ENCODE peak calls at places on chromosomes 6 and 20, in nine cellular contexts. L, H, U, Q, X, Z, N, V and M are unnamed samples. For H3K4me1, the result is how much of the 10 kb centered on the place peaks cover.

GRCh38 chr6:6315660-6316059 is 4.8 kb downstream of the F13A1 start:
- DNase-seq in L (no peak), H (peak), U (no peak), Q (peak), X (no peak), Z (peak), N (peak), V (no peak), M (no peak)

GRCh38 chr6:34664270-34664971 is 32.1 kb downstream of the ILRUN start:
- DNase-seq in L (no peak), H (no peak), U (no peak), Q (no peak), X (no peak), Z (no peak), N (peak), V (no peak), M (no peak)

GRCh38 chr6:13573669-13574110 is 711 bp upstream of the SIRT5 start:
- DNase-seq in L (no peak), H (no peak), U (peak), Q (no peak), X (no peak), Z (peak), N (peak), V (peak), M (no peak)

GRCh38 chr6:3323148-3323547 is 64.4 kb downstream of the PSMG4 start:
- DNase-seq in L (no peak), H (no peak), U (no peak), Q (no peak), X (no peak), Z (no peak), N (no peak), V (no peak), M (no peak)

GRCh38 chr20:36861625-36861874 is 14.4 kb upstream of the TLDC2 start:
- DNase-seq in L (no peak), H (no peak), U (no peak), Q (no peak), X (peak), Z (no peak), N (peak), V (peak), M (no peak)

GRCh38 chr6:78771619-78772018 is 95.7 kb upstream of the IRAK1BP1 start:
- DNase-seq in L (no peak), H (no peak), U (no peak), Q (no peak), X (no peak), Z (no peak), N (no peak), V (no peak), M (no peak)

GRCh38 chr20:63309261-63310071 is 16.5 kb downstream of the COL20A1 start:
- DNase-seq in L (no peak), H (no peak), U (no peak), Q (peak), X (peak), Z (peak), N (peak), V (peak), M (peak)

GRCh38 chr6:119201486-119201885 is 123.0 kb upstream of the FAM184A start:
- DNase-seq in L (no peak), H (no peak), U (no peak), Q (no peak), X (no peak), Z (no peak), N (no peak), V (no peak), M (no peak)

GRCh38 chr20:61162506-61162905 is 89.6 kb upstream of the CDH4 start:
- DNase-seq in L (no peak), H (no peak), U (no peak), Q (no peak), X (no peak), Z (no peak), N (no peak), V (no peak), M (no peak)

GRCh38 chr20:10469599-10469998 is 34.5 kb downstream of the SLX4IP start:
- DNase-seq in L (no peak), H (peak), U (no peak), Q (no peak), X (no peak), Z (no peak), N (peak), V (no peak), M (no peak)

GRCh38 chr6:53398541-53399344 is 50.0 kb upstream of the ELOVL5 start:
- DNase-seq in L (no peak), H (no peak), U (no peak), Q (no peak), X (no peak), Z (no peak), N (peak), V (no peak), M (no peak)

GRCh38 chr20:5789827-5790226 is 39.6 kb downstream of the SHLD1 start:
- DNase-seq in L (no peak), H (no peak), U (no peak), Q (no peak), X (no peak), Z (no peak), N (no peak), V (no peak), M (no peak)

GRCh38 chr6:36886948-36887347 is 1.2 kb downstream of the C6orf89 start:
- DNase-seq in L (no peak), H (no peak), U (no peak), Q (no peak), X (no peak), Z (no peak), N (no peak), V (no peak), M (no peak)

GRCh38 chr20:11311659-11312058 is 606.0 kb upstream of the BTBD3 start:
- DNase-seq in L (no peak), H (no peak), U (no peak), Q (no peak), X (no peak), Z (no peak), N (no peak), V (no peak), M (no peak)

GRCh38 chr6:109034439-109035041 is 60.1 kb downstream of the SESN1 start:
- DNase-seq in L (no peak), H (no peak), U (no peak), Q (no peak), X (no peak), Z (no peak), N (no peak), V (no peak), M (no peak)

GRCh38 chr6:17725083-17725482 is 18.4 kb upstream of the NUP153 start:
- DNase-seq in L (no peak), H (no peak), U (no peak), Q (no peak), X (peak), Z (no peak), N (no peak), V (peak), M (no peak)

GRCh38 chr20:46406200-46406985 is at the start of gene ELMO2:
- DNase-seq in L (peak), H (peak), U (peak), Q (peak), X (peak), Z (peak), N (peak), V (peak), M (peak)
- H3K4me1 ChIP-seq in L (under half), H (under half), U (under half), Q (half or more), X (under half), Z (under half), N (under half), V (under half), M (under half)

GRCh38 chr20:44615876-44616603 is 33.7 kb downstream of the PKIG start:
- DNase-seq in L (no peak), H (no peak), U (peak), Q (no peak), X (no peak), Z (no peak), N (no peak), V (no peak), M (no peak)
- H3K27ac ChIP-seq in L (peak), H (peak), U (peak), Q (peak), X (peak), Z (peak), N (no peak), V (peak), M (no peak)

DNA sequence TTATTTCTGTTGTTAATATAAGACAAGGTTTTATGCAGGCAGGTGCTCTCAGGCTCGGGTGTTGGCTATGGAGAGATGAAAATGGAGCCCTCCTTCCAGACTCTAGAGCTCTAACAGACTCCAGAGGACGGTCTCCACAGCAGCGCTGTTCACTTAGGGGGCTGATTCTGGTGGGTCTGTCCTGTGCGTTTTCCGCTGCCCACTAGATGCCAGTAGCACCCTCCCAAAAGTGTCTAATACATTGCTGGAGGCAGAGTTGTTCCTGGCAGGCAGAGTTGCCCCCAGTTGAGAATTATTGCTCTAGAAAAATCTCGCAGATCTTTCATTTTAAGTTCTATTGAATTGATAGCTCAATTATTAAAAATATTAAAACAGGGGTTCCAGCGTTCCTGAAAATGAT is 109.9 kb downstream of the MAP3K4 start:
- DNase-seq in L (no peak), H (no peak), U (no peak), Q (no peak), X (no peak), Z (no peak), N (no peak), V (no peak), M (no peak)
- TF ChIP-seq CTCF in L (no peak), H (no peak), U (peak), Q (no peak), X (peak), Z (no peak), N (no peak), V (no peak), M (no peak)

GRCh38 chr6:127859956-127860355 is 40.9 kb downstream of the THEMIS start:
- DNase-seq in L (no peak), H (no peak), U (no peak), Q (no peak), X (no peak), Z (no peak), N (no peak), V (no peak), M (no peak)
- H3K4me1 ChIP-seq in L (under half), H (under half), U (under half), Q (half or more), X (under half), Z (under half), N (under half), V (under half), M (under half)

GRCh38 chr6:143395699-143396098 is 54.8 kb downstream of the ADAT2 start:
- DNase-seq in L (no peak), H (no peak), U (no peak), Q (no peak), X (no peak), Z (no peak), N (no peak), V (no peak), M (no peak)
- H3K27ac ChIP-seq in L (no peak), H (no peak), U (no peak), Q (no peak), X (no peak), Z (no peak), N (no peak), V (no peak), M (no peak)

GRCh38 chr6:105321207-105321606 is 81.7 kb downstream of the PREP start:
- DNase-seq in L (no peak), H (no peak), U (no peak), Q (no peak), X (no peak), Z (peak), N (no peak), V (no peak), M (no peak)

GRCh38 chr6:105319331-105319730 is 83.6 kb downstream of the PREP start:
- DNase-seq in L (no peak), H (no peak), U (no peak), Q (no peak), X (no peak), Z (no peak), N (no peak), V (no peak), M (no peak)

GRCh38 chr6:105318660-105319059 is 84.2 kb downstream of the PREP start:
- DNase-seq in L (no peak), H (no peak), U (no peak), Q (no peak), X (no peak), Z (no peak), N (no peak), V (no peak), M (no peak)

GRCh38 chr6:105320766-105321165 is 82.1 kb downstream of the PREP start:
- DNase-seq in L (no peak), H (no peak), U (no peak), Q (no peak), X (no peak), Z (no peak), N (no peak), V (no peak), M (no peak)

DNA sequence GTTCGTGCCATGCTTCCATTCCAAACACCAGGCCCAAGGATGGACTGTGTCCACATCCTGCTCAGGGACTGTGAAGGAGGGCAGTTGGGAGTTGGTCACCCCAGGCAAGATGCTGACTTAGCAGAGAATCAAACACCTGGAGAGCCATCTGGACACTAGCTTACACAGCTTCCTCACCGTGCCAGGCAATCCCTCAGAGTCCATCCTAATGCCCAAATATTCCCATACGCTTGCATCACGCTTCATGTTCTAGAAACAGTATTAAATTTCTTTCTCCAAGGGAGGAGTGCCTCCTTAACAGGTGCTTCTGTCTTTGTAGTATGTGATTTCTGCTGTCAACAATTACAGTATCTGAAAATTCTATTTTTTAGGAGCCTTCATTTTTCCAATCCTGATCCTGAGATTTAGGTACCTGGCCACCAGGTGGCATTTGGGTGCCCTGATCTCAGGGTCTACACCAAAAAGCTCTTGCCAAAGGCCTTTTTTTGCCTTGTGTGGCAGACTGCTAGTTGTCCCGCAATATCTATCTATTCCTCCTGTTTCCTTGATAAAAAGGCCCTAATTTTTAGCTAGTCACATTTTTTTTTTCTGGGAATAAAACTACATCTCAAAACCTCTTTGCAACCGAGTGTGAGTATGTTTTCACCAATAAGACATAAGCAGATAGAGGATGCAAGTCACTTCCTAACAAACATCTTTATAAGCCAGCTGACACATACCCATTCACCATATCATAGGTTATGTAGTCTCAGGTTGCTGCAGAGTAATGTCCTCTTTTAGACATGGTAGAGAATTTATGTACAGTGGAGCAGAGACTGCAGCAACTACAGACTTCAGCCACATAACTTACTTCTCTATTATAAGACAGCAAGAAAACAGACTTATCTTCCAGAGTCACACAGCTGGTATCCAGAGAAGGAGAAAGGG is 85.0 kb downstream of the PREP start:
- DNase-seq in L (no peak), H (no peak), U (no peak), Q (no peak), X (no peak), Z (no peak), N (no peak), V (no peak), M (no peak)
- TF ChIP-seq CTCF in L (peak), H (no peak), U (peak), Q (no peak), X (peak), Z (peak), N (peak), V (peak), M (peak)

GRCh38 chr6:160203522-160203921 is 55.1 kb downstream of the SLC22A2 start:
- DNase-seq in L (no peak), H (no peak), U (no peak), Q (no peak), X (no peak), Z (no peak), N (no peak), V (no peak), M (no peak)
- H3K4me1 ChIP-seq in L (under half), H (under half), U (under half), Q (under half), X (under half), Z (under half), N (under half), V (under half), M (under half)

GRCh38 chr6:151482290-151482689 is 11.5 kb upstream of the CCDC170 start:
- DNase-seq in L (no peak), H (no peak), U (no peak), Q (no peak), X (no peak), Z (no peak), N (no peak), V (no peak), M (no peak)
- H3K27ac ChIP-seq in L (peak), H (peak), U (peak), Q (no peak), X (no peak), Z (peak), N (no peak), V (peak), M (peak)

DNA sequence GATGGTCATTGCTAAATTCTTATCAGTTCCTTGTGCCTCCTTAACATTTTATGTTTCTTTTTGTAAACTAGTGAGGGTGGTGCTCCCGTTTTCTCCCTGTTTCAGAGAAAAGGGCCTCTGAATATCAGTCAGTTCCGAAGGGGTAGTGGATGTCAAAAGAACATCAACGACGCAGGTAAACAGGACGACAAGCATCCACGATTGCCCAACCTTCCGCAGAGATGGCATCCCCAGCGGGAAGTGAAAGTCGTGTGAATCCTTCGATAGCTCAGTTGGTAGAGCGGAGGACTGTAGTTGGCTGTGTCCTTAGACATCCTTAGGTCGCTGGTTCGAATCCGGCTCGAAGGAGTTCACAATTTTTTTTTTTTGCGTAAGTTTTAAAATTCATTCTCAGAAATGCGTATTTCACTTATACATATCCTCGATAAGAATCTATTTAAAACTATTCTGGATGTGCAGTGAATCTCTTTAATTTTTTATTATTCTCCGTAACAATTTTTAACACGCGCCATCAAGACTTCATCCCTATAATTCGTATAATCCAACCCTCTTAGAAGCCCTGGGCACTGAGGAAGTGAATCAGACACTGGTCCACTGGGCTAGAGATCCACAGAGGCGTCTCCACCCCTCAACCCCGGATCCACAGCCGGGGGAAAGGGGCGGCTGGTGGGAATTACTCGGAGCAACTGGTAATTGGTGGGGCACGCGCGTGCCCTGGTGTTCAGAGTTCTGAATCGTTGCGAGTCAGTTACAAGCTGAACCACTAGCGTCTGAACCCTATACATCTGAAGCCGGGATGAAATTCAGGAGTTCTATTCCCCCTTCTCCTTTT is 27.9 kb upstream of the ABT1 start:
- DNase-seq in L (peak), H (peak), U (peak), Q (peak), X (peak), Z (peak), N (peak), V (peak), M (peak)
- TF ChIP-seq CTCF in L (peak), H (no peak), U (peak), Q (peak), X (peak), Z (no peak), N (peak), V (peak), M (no peak)